ENCODE peak calls at places on chromosomes 4 and X, in nine cellular contexts. K is thoracic aorta, M is psoas muscle, N is upper lobe of right lung, D is right lobe of liver, G is iPS DF 6.9, R is RWPE2, E is neuronal stem cell, T is neural progenitor cell. Z is an unnamed sample.

GRCh38 chr4:139126898-139127297 is 50.1 kb downstream of the ELF2 start:
- DNase-seq in K (no peak), M (no peak), N (no peak), D (no peak), G (no peak), R (no peak), E (no peak), T (no peak), Z (no peak)

GRCh38 chr4:189092596-189092995 is 848.1 kb upstream of the FRG1 start:
- DNase-seq in K (no peak), M (no peak), N (no peak), D (no peak), G (no peak), R (no peak), E (no peak), T (no peak), Z (no peak)

GRCh38 chr4:37555324-37555723 is 130.9 kb downstream of the RELL1 start:
- DNase-seq in K (no peak), M (no peak), N (no peak), D (no peak), G (no peak), R (no peak), E (no peak), T (no peak), Z (no peak)

GRCh38 chr4:181677203-181677602 is 566.0 kb upstream of the TENM3 start:
- DNase-seq in K (no peak), M (no peak), N (no peak), D (no peak), G (no peak), R (no peak), E (no peak), T (no peak), Z (no peak)

GRCh38 chr4:37471971-37472370 is 214.2 kb downstream of the RELL1 start:
- DNase-seq in K (no peak), M (no peak), N (peak; percentile 65), D (peak; percentile 53), G (no peak), R (no peak), E (no peak), T (no peak), Z (no peak)

GRCh38 chr4:96194993-96195392 is 355.1 kb downstream of the PDHA2 start:
- DNase-seq in K (no peak), M (no peak), N (no peak), D (no peak), G (no peak), R (no peak), E (no peak), T (no peak), Z (no peak)

GRCh38 chr4:160375746-160376452 is 1273.0 kb downstream of the RAPGEF2 start:
- DNase-seq in K (no peak), M (no peak), N (no peak), D (no peak), G (no peak), R (no peak), E (no peak), T (no peak), Z (no peak)

GRCh38 chr4:186024637-186025320 is 44.2 kb upstream of the TLR3 start:
- DNase-seq in K (no peak), M (no peak), N (no peak), D (no peak), G (no peak), R (no peak), E (no peak), T (no peak), Z (no peak)

GRCh38 chr4:81096566-81096965 is 66.1 kb downstream of the BMP3 start:
- DNase-seq in K (no peak), M (no peak), N (no peak), D (no peak), G (no peak), R (no peak), E (no peak), T (no peak), Z (no peak)

GRCh38 chrX:10415704-10416001 is 204.7 kb downstream of the MID1 start:
- DNase-seq in K (no peak), M (no peak), N (no peak), D (no peak), G (no peak), R (no peak), E (no peak), T (no peak), Z (no peak)

GRCh38 chr4:166144607-166145006 is 271.6 kb downstream of the TLL1 start:
- DNase-seq in K (no peak), M (no peak), N (no peak), D (no peak), G (no peak), R (no peak), E (no peak), T (no peak), Z (no peak)

GRCh38 chr4:79492148-79492547 is 84.1 kb upstream of the GK2 start:
- DNase-seq in K (no peak), M (no peak), N (no peak), D (no peak), G (no peak), R (no peak), E (no peak), T (no peak), Z (no peak)

GRCh38 chr4:112325522-112325921 is 28.4 kb downstream of the ALPK1 start:
- DNase-seq in K (no peak), M (no peak), N (no peak), D (no peak), G (no peak), R (no peak), E (no peak), T (no peak), Z (no peak)

GRCh38 chrX:24448762-24449161 is 16.3 kb upstream of the PDK3 start:
- DNase-seq in K (no peak), M (no peak), N (no peak), D (no peak), G (no peak), R (no peak), E (no peak), T (no peak), Z (no peak)

GRCh38 chr4:57320880-57321279 is 210.7 kb upstream of the IGFBP7 start:
- DNase-seq in K (no peak), M (no peak), N (no peak), D (no peak), G (no peak), R (no peak), E (no peak), T (no peak), Z (no peak)

GRCh38 chr4:38072578-38072977 is 112.4 kb downstream of the PTTG2 start:
- DNase-seq in K (no peak), M (no peak), N (no peak), D (no peak), G (no peak), R (no peak), E (no peak), T (no peak), Z (no peak)

GRCh38 chrX:103276581-103277002 is at the start of gene TCEAL5:
- DNase-seq in K (no peak), M (peak; percentile 30), N (no peak), D (no peak), G (no peak), R (no peak), E (no peak), T (no peak), Z (peak; percentile 47)

GRCh38 chr4:174157106-174157607 is 126.3 kb downstream of the FBXO8 start:
- DNase-seq in K (no peak), M (no peak), N (no peak), D (no peak), G (no peak), R (no peak), E (no peak), T (no peak), Z (no peak)

GRCh38 chrX:109714340-109714958 is 18.6 kb downstream of the ACSL4 start:
- DNase-seq in K (no peak), M (no peak), N (no peak), D (no peak), G (no peak), R (peak; percentile 38), E (no peak), T (no peak), Z (no peak)

GRCh38 chr4:175190654-175191053 is 272.5 kb downstream of the ADAM29 start:
- DNase-seq in K (no peak), M (no peak), N (no peak), D (no peak), G (no peak), R (no peak), E (no peak), T (no peak), Z (no peak)

GRCh38 chrX:68429216-68429615 is 4.1 kb downstream of the OPHN1 start:
- DNase-seq in K (no peak), M (no peak), N (no peak), D (no peak), G (no peak), R (no peak), E (no peak), T (no peak), Z (no peak)
- H3K27me3 ChIP-seq in K (no peaks in the 10 kb centered on the region), M (no peaks in the 10 kb centered on the region), N (no peaks in the 10 kb centered on the region), D (no peaks in the 10 kb centered on the region), G (no peaks in the 10 kb centered on the region), R (no peaks in the 10 kb centered on the region), E (no peaks in the 10 kb centered on the region), T (no peaks in the 10 kb centered on the region), Z (no peaks in the 10 kb centered on the region)

GRCh38 chr4:88159137-88159725 is 792 bp upstream of the ABCG2 start:
- DNase-seq in K (no peak), M (no peak), N (peak; percentile 75), D (no peak), G (no peak), R (no peak), E (no peak), T (no peak), Z (no peak)
- H3K4me3 ChIP-seq in K (peak overlapping the region; percentile 80), M (peak overlapping the region; percentile 69), N (peak overlapping the region; percentile 63), D (peak overlapping the region; percentile 73), G (peak overlapping the region; percentile 55), R (peak overlapping the region; percentile 53), E (peak overlapping the region; percentile 81), T (peak overlapping the region; percentile 59), Z (peak overlapping the region; percentile 62)

DNA sequence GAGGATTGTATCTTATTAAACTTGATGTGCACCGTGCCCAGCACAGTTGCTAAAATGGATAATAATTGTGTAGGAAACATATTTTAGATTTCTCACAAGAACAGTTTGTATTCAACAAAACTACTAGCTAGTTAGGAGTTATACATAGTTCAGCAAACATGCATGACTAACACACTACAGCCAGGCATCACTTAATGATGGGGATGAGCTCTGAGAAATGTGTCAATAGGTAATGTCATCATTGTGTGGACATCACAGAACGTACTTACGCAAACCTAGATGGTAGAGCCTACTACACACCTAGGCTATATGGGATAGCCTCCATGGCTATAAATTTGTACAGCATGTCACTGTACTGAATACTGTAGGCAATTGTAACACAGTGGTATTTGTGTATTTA is 245.4 kb downstream of the FBXW7 start:
- DNase-seq in K (no peak), M (no peak), N (no peak), D (no peak), G (no peak), R (no peak), E (no peak), T (no peak), Z (no peak)
- H3K36me3 ChIP-seq in K (no peaks in the 10 kb centered on the region), M (no peaks in the 10 kb centered on the region), N (no peaks in the 10 kb centered on the region), D (no peaks in the 10 kb centered on the region), G (no peaks in the 10 kb centered on the region), R (no peaks in the 10 kb centered on the region), E (no peaks in the 10 kb centered on the region), T (no peaks in the 10 kb centered on the region), Z (no peaks in the 10 kb centered on the region)

DNA sequence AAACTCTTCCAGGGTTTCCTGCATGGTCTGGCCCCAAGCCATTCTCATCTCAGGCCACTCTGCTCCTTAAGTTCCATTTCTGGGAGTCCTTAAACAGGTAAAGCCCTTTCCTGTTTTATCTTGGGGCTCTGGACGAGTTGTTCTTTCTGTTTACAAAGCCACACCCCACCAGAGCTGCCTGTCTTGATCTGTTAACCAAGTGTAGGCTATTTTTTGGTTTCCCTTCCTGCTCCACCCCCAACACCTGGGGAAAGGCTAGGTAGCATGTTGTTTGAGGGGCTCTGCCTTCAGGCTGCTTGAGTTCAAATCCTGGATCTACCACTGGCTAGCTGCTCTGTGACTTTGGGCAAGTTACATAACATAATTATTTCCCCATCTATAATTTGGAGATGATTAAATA is 40.0 kb downstream of the ERVMER34-1 start:
- DNase-seq in K (no peak), M (no peak), N (no peak), D (no peak), G (no peak), R (no peak), E (no peak), T (no peak), Z (no peak)
- H3K27me3 ChIP-seq in K (no peaks in the 10 kb centered on the region), M (no peaks in the 10 kb centered on the region), N (no peaks in the 10 kb centered on the region), D (no peaks in the 10 kb centered on the region), G (no peaks in the 10 kb centered on the region), R (no peaks in the 10 kb centered on the region), E (no peaks in the 10 kb centered on the region), T (no peaks in the 10 kb centered on the region), Z (no peaks in the 10 kb centered on the region)